ENCODE peak calls at places on chromosomes 3 and 15, in five cellular contexts. T is Caco-2; E is HS-5; C is activated CD8-positive, alpha-beta memory T cell treated with anti-CD3 and anti-CD28 coated beads, Interleukin-2, amount 50 U/mL, for 4 hours; I is activated CD4-positive, alpha-beta T cell treated with anti-CD3 and anti-CD28 coated beads, Interleukin-2, amount 10 ng/mL, durations not matched to agents 7 days and 5 days. Y is an unnamed sample.

GRCh38 chr15:29896062-29896461 is 73.8 kb upstream of the TJP1 start:
- DNase-seq in T (no peak), E (no peak), C (no peak), I (no peak), Y (no peak)

GRCh38 chr3:37902674-37903073 is 41.0 kb downstream of the CTDSPL start:
- DNase-seq in T (no peak), E (no peak), C (no peak), I (no peak), Y (peak)

GRCh38 chr15:85874236-85874635 is 79.5 kb upstream of the KLHL25 start:
- DNase-seq in T (no peak), E (no peak), C (no peak), I (no peak), Y (no peak)

GRCh38 chr3:197038604-197039003 is 9.0 kb upstream of the MELTF start:
- DNase-seq in T (no peak), E (no peak), C (no peak), I (no peak), Y (no peak)

GRCh38 chr15:67120839-67121540 is 55.6 kb downstream of the SMAD3 start:
- DNase-seq in T (no peak), E (no peak), C (peak), I (peak), Y (no peak)

GRCh38 chr15:61449306-61449705 is 220.2 kb upstream of the RORA start:
- DNase-seq in T (no peak), E (no peak), C (no peak), I (no peak), Y (no peak)

GRCh38 chr3:101861212-101861977 is 12.1 kb downstream of the NFKBIZ start:
- DNase-seq in T (no peak), E (no peak), C (no peak), I (no peak), Y (no peak)

GRCh38 chr3:45180051-45180450 is 33.9 kb upstream of the CDCP1 start:
- DNase-seq in T (no peak), E (peak), C (no peak), I (no peak), Y (no peak)